ENCODE peak calls at places on chromosomes 5 and 9, in six cellular contexts. O is GM06990; R is omental fat pad; C is fibroblast of pulmonary artery; E is activated CD4-positive, alpha-beta T cell treated with anti-CD3 and anti-CD28 coated beads for 48 hours; F is HTR-8/SVneo. S is an unnamed sample.

GRCh38 chr5:1930880-1931589 is 48.3 kb upstream of the IRX4 start:
- DNase-seq in F (no peak), O (no peak), E (no peak), C (no peak), R (no peak), S (no peak)

GRCh38 chr5:31730139-31730538 is 91.2 kb downstream of the PDZD2 start:
- DNase-seq in E (no peak), F (no peak), C (no peak), R (no peak), O (no peak), S (no peak)

GRCh38 chr5:611731-612486 is at the start of gene CEP72:
- DNase-seq in R (peak), O (peak), F (peak), C (peak), E (peak), S (peak)

GRCh38 chr9:37255944-37256862 is 135.8 kb downstream of the ZCCHC7 start:
- DNase-seq in C (no peak), R (no peak), O (no peak), F (no peak), E (no peak), S (no peak)

GRCh38 chr5:132086277-132086794 is 12.7 kb downstream of the CSF2 start:
- DNase-seq in R (no peak), F (peak), O (no peak), E (no peak), C (peak), S (no peak)

GRCh38 chr9:114284316-114285060 is 38.4 kb upstream of the ORM1 start:
- DNase-seq in O (no peak), F (no peak), R (peak), E (no peak), C (no peak), S (no peak)

GRCh38 chr5:56490971-56491468 is 257.9 kb upstream of the ANKRD55 start:
- DNase-seq in R (no peak), C (no peak), F (no peak), E (peak), O (no peak), S (no peak)

GRCh38 chr5:77326142-77326541 is 115.7 kb downstream of the PDE8B start:
- DNase-seq in F (no peak), R (no peak), O (no peak), E (no peak), C (no peak), S (no peak)

GRCh38 chr5:175789670-175790069 is 81.7 kb upstream of the CPLX2 start:
- DNase-seq in E (no peak), O (no peak), R (no peak), F (no peak), C (no peak), S (no peak)

GRCh38 chr5:131430794-131431193 is 166.9 kb downstream of the CDC42SE2 start:
- DNase-seq in O (no peak), R (no peak), F (no peak), C (peak), E (no peak), S (no peak)

GRCh38 chr9:134418986-134419683 is 92.9 kb downstream of the RXRA start:
- DNase-seq in F (no peak), C (no peak), E (no peak), O (no peak), R (no peak), S (no peak)

GRCh38 chr5:73901455-73901854 is 275.5 kb downstream of the ARHGEF28 start:
- DNase-seq in R (no peak), C (no peak), E (no peak), O (no peak), F (no peak), S (no peak)

GRCh38 chr5:176774216-176775171 is 35.9 kb upstream of the UNC5A start:
- DNase-seq in C (no peak), E (no peak), F (no peak), O (no peak), R (no peak), S (no peak)

GRCh38 chr5:74035521-74035937 is 409.5 kb downstream of the ARHGEF28 start:
- DNase-seq in R (no peak), O (peak), C (peak), E (no peak), F (peak), S (peak)

GRCh38 chr9:20722221-20722620 is 38.2 kb downstream of the FOCAD start:
- DNase-seq in C (no peak), E (no peak), R (no peak), F (no peak), O (no peak), S (no peak)

GRCh38 chr5:166509085-166509484 is 1782.4 kb upstream of the WWC1 start:
- DNase-seq in F (no peak), E (no peak), R (no peak), C (peak), O (no peak), S (no peak)

GRCh38 chr9:68678430-68678829 is 26.6 kb upstream of the PIP5K1B start:
- DNase-seq in E (peak), R (no peak), O (no peak), C (peak), F (no peak), S (no peak)

GRCh38 chr5:106459541-106459940 is 1211.2 kb downstream of the EFNA5 start:
- DNase-seq in C (peak), R (no peak), O (no peak), E (no peak), F (no peak), S (no peak)

GRCh38 chr9:22307013-22307711 is 139.5 kb upstream of the DMRTA1 start:
- DNase-seq in R (no peak), O (no peak), E (peak), C (peak), F (peak), S (no peak)

GRCh38 chr5:171541380-171541779 is 121.9 kb downstream of the FGF18 start:
- DNase-seq in E (no peak), C (no peak), O (no peak), R (no peak), F (no peak), S (no peak)

GRCh38 chr5:144549580-144549979 is 378.9 kb downstream of the KCTD16 start:
- DNase-seq in O (no peak), R (no peak), E (no peak), F (no peak), C (peak), S (no peak)

GRCh38 chr9:98479967-98480847 is 224.8 kb upstream of the TBC1D2 start:
- DNase-seq in E (no peak), C (no peak), O (no peak), R (no peak), F (no peak), S (no peak)

GRCh38 chr5:36712719-36713118 is 106.3 kb downstream of the SLC1A3 start:
- DNase-seq in F (no peak), C (no peak), R (no peak), O (no peak), E (no peak), S (no peak)

GRCh38 chr5:154368041-154368800 is 77.6 kb upstream of the SAP30L start:
- DNase-seq in O (no peak), R (no peak), C (peak), F (peak), E (no peak), S (no peak)

GRCh38 chr5:179821298-179822058 is 773 bp downstream of the SQSTM1 start:
- DNase-seq in E (peak), O (peak), F (peak), R (peak), C (peak), S (peak)

GRCh38 chr5:157384971-157385709 is 74.9 kb upstream of the NIPAL4 start:
- DNase-seq in O (no peak), E (no peak), R (no peak), C (peak), F (peak), S (no peak)

GRCh38 chr9:22079873-22080341 is 70.8 kb upstream of the CDKN2B start:
- DNase-seq in E (peak), R (no peak), F (no peak), O (peak), C (peak), S (no peak)

GRCh38 chr5:13278148-13278547 is 666.3 kb downstream of the DNAH5 start:
- DNase-seq in C (no peak), E (no peak), O (no peak), F (no peak), R (no peak), S (no peak)

GRCh38 chr5:169027456-169028118 is 273.4 kb downstream of the SLIT3 start:
- DNase-seq in F (no peak), O (no peak), C (no peak), E (no peak), R (no peak), S (no peak)

GRCh38 chr5:137624786-137625349 is 111.0 kb downstream of the KLHL3 start:
- DNase-seq in R (no peak), E (no peak), C (no peak), O (no peak), F (no peak), S (no peak)

GRCh38 chr5:68884893-68885292 is 208.9 kb upstream of the SLC30A5 start:
- DNase-seq in F (peak), O (no peak), C (peak), E (no peak), R (no peak), S (no peak)

GRCh38 chr5:18270635-18271338 is 636.5 kb downstream of the TAF11L14 start:
- DNase-seq in C (no peak), F (no peak), R (no peak), O (no peak), E (no peak), S (no peak)

GRCh38 chr5:53892236-53892635 is 331.8 kb downstream of the NDUFS4 start:
- DNase-seq in F (no peak), C (no peak), R (no peak), O (no peak), E (no peak), S (no peak)

GRCh38 chr5:128081111-128081865 is 2.3 kb upstream of the SLC12A2 start:
- DNase-seq in O (no peak), C (peak), R (no peak), E (no peak), F (no peak), S (no peak)

GRCh38 chr9:110753734-110754231 is 85.2 kb downstream of the MUSK start:
- DNase-seq in R (no peak), F (no peak), C (peak), O (no peak), E (no peak), S (no peak)

GRCh38 chr5:8864053-8864452 is 681.8 kb downstream of the SEMA5A start:
- DNase-seq in R (no peak), F (peak), E (no peak), O (no peak), C (peak), S (no peak)

GRCh38 chr9:91421022-91421765 is 2.4 kb downstream of the NFIL3 start:
- DNase-seq in R (no peak), F (no peak), C (peak), O (no peak), E (peak), S (no peak)

GRCh38 chr5:50415912-50416311 is 25.2 kb downstream of the EMB start:
- DNase-seq in O (peak), R (no peak), C (no peak), E (no peak), F (no peak), S (no peak)